ENCODE peak calls at places on chromosomes 3 and 15, in seven cellular contexts. T is ovary, E is breast epithelium, Z is tibial nerve, D is upper lobe of left lung, Y is HCT116, B is A549. K is an unnamed sample.

GRCh38 chr3:67700596-67700995 is 46.2 kb upstream of the SUCLG2 start:
- DNase-seq in B (no peak), D (no peak), E (no peak), Z (no peak), T (no peak), Y (no peak), K (no peak)

GRCh38 chr3:111352585-111352984 is 189.4 kb upstream of the CD96 start:
- DNase-seq in Z (no peak), Y (no peak), D (no peak), E (no peak), T (no peak), B (no peak), K (no peak)

GRCh38 chr3:105362021-105362665 is 4.6 kb upstream of the ALCAM start:
- DNase-seq in D (no peak), E (no peak), T (no peak), Y (no peak), B (no peak), Z (no peak), K (no peak)

GRCh38 chr3:146814601-146815315 is 209.6 kb upstream of the PLSCR5 start:
- DNase-seq in Y (no peak), Z (no peak), D (no peak), B (no peak), T (no peak), E (no peak), K (no peak)

GRCh38 chr15:55420171-55420871 is 12.0 kb downstream of the PIERCE2 start:
- DNase-seq in Y (no peak), T (no peak), D (no peak), B (no peak), Z (no peak), E (no peak), K (no peak)

GRCh38 chr15:56719774-56720555 is 13.3 kb downstream of the ZNF280D start:
- DNase-seq in E (no peak), T (no peak), B (no peak), Y (no peak), Z (no peak), D (no peak), K (no peak)

GRCh38 chr15:95287774-95288173 is 1042.7 kb upstream of the NR2F2 start:
- DNase-seq in D (no peak), B (no peak), E (no peak), Y (no peak), T (peak; percentile 49), Z (no peak), K (no peak)

GRCh38 chr3:169694117-169694516 is 30.6 kb upstream of the MECOM start:
- DNase-seq in Z (no peak), Y (no peak), T (no peak), B (no peak), E (no peak), D (no peak), K (no peak)

GRCh38 chr15:63013052-63013808 is 29.3 kb upstream of the TPM1 start:
- DNase-seq in E (no peak), B (no peak), D (no peak), Y (no peak), T (no peak), Z (peak; percentile 23), K (no peak)

GRCh38 chr15:47987908-47988532 is 132.8 kb upstream of the SLC24A5 start:
- DNase-seq in B (peak; percentile 4), D (no peak), Y (peak; percentile 0), T (peak; percentile 34), E (no peak), Z (peak; percentile 64), K (peak; percentile 57)

GRCh38 chr3:4740397-4741105 is 238.7 kb upstream of the BHLHE40 start:
- DNase-seq in D (peak; percentile 55), E (peak; percentile 83), Z (no peak), Y (no peak), T (peak; percentile 48), B (no peak), K (no peak)

GRCh38 chr3:183293966-183294365 is 40.9 kb downstream of the B3GNT5 start:
- DNase-seq in B (no peak), D (no peak), T (no peak), Z (no peak), E (no peak), Y (no peak), K (no peak)

GRCh38 chr3:183287301-183287971 is 34.4 kb downstream of the B3GNT5 start:
- DNase-seq in T (peak; percentile 58), B (no peak), Z (no peak), D (no peak), Y (no peak), E (no peak), K (peak; percentile 20)

GRCh38 chr3:183290216-183290615 is 37.2 kb downstream of the B3GNT5 start:
- DNase-seq in Z (no peak), D (no peak), T (no peak), B (no peak), E (no peak), Y (no peak), K (no peak)

GRCh38 chr3:183295211-183295610 is 42.2 kb downstream of the B3GNT5 start:
- DNase-seq in B (no peak), T (peak; percentile 43), Y (no peak), E (peak; percentile 82), D (peak; percentile 70), Z (peak; percentile 63), K (peak; percentile 88)

GRCh38 chr3:183291511-183292031 is 38.5 kb downstream of the B3GNT5 start:
- DNase-seq in Z (no peak), E (no peak), B (no peak), T (no peak), Y (no peak), D (no peak), K (no peak)
- H3K4me1 ChIP-seq in Z (no peaks in the 10 kb centered on the region), E (no peaks in the 10 kb centered on the region), B (peaks cover 39% of the 10 kb centered on the region), T (no peaks in the 10 kb centered on the region), Y (peaks cover 3% of the 10 kb centered on the region), D (peaks cover 12% of the 10 kb centered on the region), K (peaks cover 14% of the 10 kb centered on the region)

GRCh38 chr15:66498501-66499386 is 1.2 kb upstream of the SNAPC5 start:
- DNase-seq in E (no peak), T (no peak), Z (no peak), Y (no peak), D (no peak), B (no peak), K (no peak)
- TF ChIP-seq POLR2A in E (no peak), T (no peak), Z (no peak), Y (no peak), D (no peak), B (no peak), K (no peak)

GRCh38 chr3:185986201-185986600 is 48.4 kb upstream of the TRA2B start:
- DNase-seq in Y (no peak), E (no peak), D (no peak), B (peak; percentile 44), Z (no peak), T (no peak), K (no peak)
- H3K4me1 ChIP-seq in Y (peaks cover 5% of the 10 kb centered on the region), E (peaks cover 3% of the 10 kb centered on the region), D (peaks cover 4% of the 10 kb centered on the region), B (peaks cover 24% of the 10 kb centered on the region), Z (peaks cover 5% of the 10 kb centered on the region), T (no peaks in the 10 kb centered on the region), K (no peaks in the 10 kb centered on the region)

GRCh38 chr3:141231101-141231922 is at the start of gene PXYLP1:
- DNase-seq in Z (peak; percentile 85), E (peak; percentile 89), B (peak; percentile 75), T (peak; percentile 94), D (peak; percentile 97), Y (peak; percentile 36), K (peak; percentile 89)
- TF ChIP-seq POLR2A in Z (peak; percentile 57), E (no peak), B (peak; percentile 89), T (peak; percentile 39), D (peak; percentile 80), Y (peak; percentile 49), K (peak; percentile 75)

DNA sequence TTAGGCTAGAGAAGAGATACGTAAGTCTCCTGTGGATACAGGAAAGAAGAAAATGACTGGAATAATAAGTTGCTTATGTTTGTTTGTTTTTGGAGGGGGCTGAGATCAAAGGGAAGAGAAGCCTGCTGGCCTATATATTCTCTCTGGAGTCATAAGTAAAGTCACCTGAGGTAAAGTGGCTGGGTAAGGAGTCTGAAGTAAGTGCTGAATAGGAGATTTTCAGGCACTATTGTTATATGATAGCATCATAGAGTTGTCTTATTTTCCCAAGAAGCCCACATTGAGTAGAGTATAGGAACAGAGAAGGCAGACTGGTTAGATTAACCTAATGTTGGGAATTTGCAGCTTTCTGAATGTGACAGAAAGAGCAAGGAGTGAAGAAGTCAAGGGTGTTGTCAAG is 10.7 kb downstream of the TBC1D23 start:
- DNase-seq in E (no peak), D (no peak), T (no peak), Y (no peak), B (no peak), Z (no peak), K (no peak)
- H3K4me1 ChIP-seq in E (no peaks in the 10 kb centered on the region), D (no peaks in the 10 kb centered on the region), T (peaks cover 1% of the 10 kb centered on the region), Y (peaks cover 23% of the 10 kb centered on the region), B (no peaks in the 10 kb centered on the region), Z (no peaks in the 10 kb centered on the region), K (no peaks in the 10 kb centered on the region)

GRCh38 chr3:157606392-157607197 is 103.4 kb upstream of the VEPH1 start:
- DNase-seq in D (peak; percentile 44), B (peak; percentile 70), Y (peak; percentile 54), Z (peak; percentile 68), E (no peak), T (peak; percentile 24), K (peak; percentile 10)
- TF ChIP-seq POLR2A in D (no peak), B (no peak), Y (no peak), Z (no peak), E (no peak), T (no peak), K (no peak)

GRCh38 chr15:90933310-90933709 is 961 bp upstream of the HDDC3 start:
- DNase-seq in B (no peak), E (no peak), Y (no peak), T (no peak), D (no peak), Z (no peak), K (no peak)

GRCh38 chr15:90931737-90932659 is at the start of gene HDDC3:
- DNase-seq in B (peak; percentile 98), D (peak; percentile 91), Y (peak; percentile 87), Z (peak; percentile 85), E (peak; percentile 86), T (peak; percentile 91), K (peak; percentile 89)

GRCh38 chr15:90934256-90934948 is 683 bp upstream of the UNC45A start:
- DNase-seq in E (peak; percentile 80), D (peak; percentile 94), Z (peak; percentile 80), T (peak; percentile 88), Y (peak; percentile 77), B (peak; percentile 98), K (peak; percentile 88)

GRCh38 chr15:90930861-90931629 is 1.3 kb downstream of the HDDC3 start:
- DNase-seq in Y (no peak), D (peak; percentile 60), Z (no peak), B (no peak), E (no peak), T (peak; percentile 60), K (no peak)

DNA sequence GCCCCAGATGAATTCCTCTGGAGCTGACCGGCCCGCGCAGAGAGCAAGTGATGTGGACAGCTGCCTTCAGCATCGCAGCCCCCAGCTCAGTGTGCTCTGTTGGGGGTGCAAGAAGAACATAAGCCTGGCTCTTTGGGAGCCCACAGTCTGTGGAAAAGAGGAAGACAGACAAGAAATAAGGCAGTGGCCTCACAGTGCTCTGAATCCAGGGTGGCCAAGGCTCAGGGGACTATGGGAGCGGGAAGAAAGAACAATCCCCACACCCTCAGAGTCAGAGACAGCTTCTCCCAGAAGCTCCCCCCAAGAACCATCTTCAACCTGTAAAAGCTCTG is 277 bp upstream of the HDDC3 start:
- DNase-seq in Z (no peak), T (no peak), D (no peak), E (no peak), Y (no peak), B (no peak), K (no peak)
- H3K4me1 ChIP-seq in Z (peaks cover 40% of the 10 kb centered on the region), T (peaks cover 18% of the 10 kb centered on the region), D (peaks cover 55% of the 10 kb centered on the region), E (peaks cover 4% of the 10 kb centered on the region), Y (peaks cover 53% of the 10 kb centered on the region), B (peaks cover 35% of the 10 kb centered on the region), K (peaks cover 9% of the 10 kb centered on the region)

K was measured in prostate gland.